ENCODE peak calls at places on chromosomes 11 and 22, in six cellular contexts. F is dorsolateral prefrontal cortex, M is HFF-Myc, O is kidney epithelial cell, J is brain microvascular endothelial cell, T is fibroblast of pulmonary artery. H is an unnamed sample.
A peak's percentile ranks its signal among the peaks of the same experiment; 100 is the strongest.

GRCh38 chr11:131486100-131486499 is 115.7 kb downstream of the NTM start:
- DNase-seq in F (no peak), M (no peak), O (no peak), J (peak; percentile 53), T (no peak), H (no peak)

GRCh38 chr11:116849060-116849459 is 11.6 kb upstream of the APOA1 start:
- DNase-seq in F (no peak), M (no peak), O (no peak), J (no peak), T (no peak), H (no peak)

GRCh38 chr22:44181033-44181911 is 547 bp downstream of the PARVG start:
- DNase-seq in F (no peak), M (no peak), O (no peak), J (no peak), T (no peak), H (peak; percentile 64)

GRCh38 chr11:58524232-58525036 is 16.5 kb upstream of the OR5B21 start:
- DNase-seq in F (peak; percentile 52), M (peak; percentile 76), O (peak; percentile 39), J (peak; percentile 75), T (peak; percentile 91), H (peak; percentile 62)

GRCh38 chr11:75193271-75193670 is 42.4 kb downstream of the SLCO2B1 start:
- DNase-seq in F (no peak), M (no peak), O (no peak), J (no peak), T (no peak), H (no peak)

GRCh38 chr11:116701876-116702275 is 70.9 kb downstream of the BUD13 start:
- DNase-seq in F (no peak), M (no peak), O (no peak), J (no peak), T (no peak), H (no peak)

GRCh38 chr11:44564653-44565007 is 833 bp upstream of the CD82 start:
- DNase-seq in F (no peak), M (no peak), O (no peak), J (peak; percentile 65), T (peak; percentile 84), H (peak; percentile 87)

GRCh38 chr22:21446827-21447690 is 20.1 kb upstream of the TMEM191C start:
- DNase-seq in F (peak; percentile 0), M (no peak), O (no peak), J (no peak), T (no peak), H (no peak)

GRCh38 chr11:123556633-123557032 is 97.8 kb downstream of the SCN3B start:
- DNase-seq in F (no peak), M (no peak), O (no peak), J (no peak), T (no peak), H (no peak)

GRCh38 chr11:9808943-9809342 is 145.1 kb downstream of the SWAP70 start:
- DNase-seq in F (no peak), M (no peak), O (no peak), J (peak; percentile 65), T (peak; percentile 43), H (no peak)

DNA sequence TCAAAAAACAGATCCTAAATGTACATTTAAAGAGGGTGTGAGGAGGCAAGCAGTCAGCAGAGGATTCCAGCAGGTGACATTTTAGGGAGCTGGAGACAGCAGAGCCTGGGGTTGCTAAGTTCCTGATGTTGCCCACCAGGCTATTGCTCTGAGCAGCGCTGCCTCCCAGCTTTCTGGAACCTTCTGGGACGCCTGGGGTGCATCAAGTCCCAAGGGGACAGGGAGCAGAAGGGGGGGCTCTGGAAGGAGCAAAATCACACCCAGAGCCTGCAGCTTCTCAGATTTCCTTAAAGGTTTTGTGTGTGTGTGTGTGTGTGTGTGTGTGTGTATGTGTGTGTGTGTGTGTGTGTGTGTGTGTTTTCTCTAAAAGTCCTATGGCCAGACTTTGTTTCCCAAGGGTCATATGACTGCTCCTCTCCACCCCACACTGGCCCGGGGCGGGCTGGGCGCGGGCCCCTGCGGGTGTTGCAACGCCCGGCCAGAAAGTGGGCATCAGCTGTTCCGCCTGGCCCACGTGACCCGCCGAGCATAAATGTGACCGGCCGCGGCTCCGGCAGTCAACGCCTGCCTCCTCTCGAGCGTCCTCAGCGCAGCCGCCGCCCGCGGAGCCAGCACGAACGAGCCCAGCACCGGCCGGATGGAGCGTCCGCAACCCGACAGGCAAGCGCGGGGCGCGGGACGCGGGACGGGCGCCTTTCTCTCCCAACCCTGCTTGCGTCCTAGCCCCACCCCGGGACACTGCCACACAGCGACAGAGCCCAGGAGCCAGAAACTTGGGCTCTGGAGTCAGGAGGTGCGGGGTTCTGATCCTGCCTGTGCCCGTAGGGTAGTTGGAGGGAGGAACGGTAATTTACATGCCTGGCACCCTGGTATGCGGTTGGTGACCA is at the start of gene HMOX1:
- DNase-seq in F (peak; percentile 59), M (peak; percentile 20), O (no peak), J (peak; percentile 70), T (peak; percentile 94), H (peak; percentile 97)
- TF ChIP-seq CTCF in F (peak; percentile 8), M (no peak), O (no peak), J (peak; percentile 13), T (no peak), H (no peak)

GRCh38 chr22:17086301-17086700 is 1.5 kb downstream of the IL17RA start:
- DNase-seq in F (no peak), M (no peak), O (no peak), J (no peak), T (no peak), H (no peak)
- H3K4me3 ChIP-seq in F (peak overlapping the region; percentile 62), M (peak overlapping the region; percentile 75), O (no peak overlapping the region), J (peak overlapping the region; percentile 76), T (peak overlapping the region; percentile 81), H (peak overlapping the region; percentile 82)

DNA sequence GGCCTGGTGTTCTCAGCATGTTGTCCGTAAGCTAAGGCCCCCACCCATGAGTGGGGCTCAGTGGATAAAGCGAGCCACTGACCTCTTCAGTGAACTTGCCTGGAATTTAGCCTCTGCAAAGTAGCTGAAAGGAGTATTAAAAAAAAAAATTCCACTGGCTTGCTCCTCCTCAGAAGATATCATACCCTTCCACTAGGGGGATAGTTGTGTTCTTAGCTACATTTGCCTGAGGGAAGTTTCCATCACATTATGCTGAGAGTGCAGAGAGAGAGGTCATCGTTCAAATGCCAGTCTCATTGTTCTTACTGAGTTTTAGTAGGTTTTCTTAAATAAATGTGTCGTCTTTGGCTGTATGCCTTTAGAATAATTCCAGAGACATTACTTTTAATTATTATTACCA is 879.7 kb downstream of the JRKL start:
- DNase-seq in F (no peak), M (no peak), O (no peak), J (no peak), T (peak; percentile 26), H (no peak)
- TF ChIP-seq CTCF in F (no peak), M (no peak), O (peak; percentile 27), J (peak; percentile 48), T (peak; percentile 42), H (peak; percentile 8)

GRCh38 chr11:119029069-119029339 is 1.7 kb downstream of the SLC37A4 start:
- DNase-seq in F (no peak), M (no peak), O (no peak), J (no peak), T (no peak), H (no peak)
- H3K4me3 ChIP-seq in F (no peak overlapping the region), M (peak overlapping the region; percentile 77), O (no peak overlapping the region), J (no peak overlapping the region), T (no peak overlapping the region), H (peak overlapping the region; percentile 95)

DNA sequence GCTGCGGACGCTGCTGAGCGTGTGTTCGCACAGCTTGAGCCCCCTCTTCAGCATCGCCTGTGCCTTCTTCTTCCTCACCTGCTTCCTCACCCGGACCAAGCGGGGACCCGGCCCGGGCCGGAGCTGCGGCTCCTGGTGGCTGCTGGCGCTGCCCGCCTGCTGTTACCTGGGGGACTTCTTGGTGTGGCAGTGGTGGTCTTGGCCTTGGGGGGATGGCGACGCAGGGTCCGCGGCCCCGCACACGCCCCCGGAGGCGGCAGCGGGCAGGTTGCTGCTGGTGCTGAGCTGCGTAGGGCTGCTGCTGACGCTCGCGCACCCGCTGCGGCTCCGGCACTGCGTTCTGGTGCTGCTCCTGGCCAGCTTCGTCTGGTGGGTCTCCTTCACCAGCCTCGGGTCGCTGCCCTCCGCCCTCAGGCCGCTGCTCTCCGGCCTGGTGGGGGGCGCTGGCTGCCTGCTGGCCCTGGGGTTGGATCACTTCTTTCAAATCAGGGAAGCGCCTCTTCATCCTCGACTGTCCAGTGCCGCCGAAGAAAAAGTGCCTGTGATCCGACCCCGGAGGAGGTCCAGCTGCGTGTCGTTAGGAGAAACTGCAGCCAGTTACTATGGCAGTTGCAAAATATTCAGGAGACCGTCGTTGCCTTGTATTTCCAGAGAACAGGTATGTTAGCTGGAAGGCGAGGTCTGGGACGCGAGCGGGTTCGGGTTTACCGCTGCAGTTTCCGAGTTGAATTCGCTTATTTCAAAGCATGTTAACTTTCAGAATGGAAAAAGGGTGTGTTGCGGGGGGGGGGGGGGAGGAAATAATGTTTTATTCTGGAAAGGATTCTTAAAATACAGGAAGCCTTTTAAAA is 1.0 kb downstream of the PDE3B start:
- DNase-seq in F (peak; percentile 55), M (no peak), O (no peak), J (no peak), T (peak; percentile 20), H (peak; percentile 57)
- TF ChIP-seq CTCF in F (no peak), M (no peak), O (no peak), J (no peak), T (no peak), H (no peak)

GRCh38 chr11:69472766-69473519 is 8.5 kb upstream of the LINC01488 start:
- DNase-seq in F (no peak), M (no peak), O (no peak), J (no peak), T (no peak), H (peak; percentile 23)

GRCh38 chr11:69475866-69476714 is 5.4 kb upstream of the LINC01488 start:
- DNase-seq in F (no peak), M (no peak), O (no peak), J (no peak), T (no peak), H (peak; percentile 32)

GRCh38 chr11:69473520-69473894 is 8.0 kb upstream of the LINC01488 start:
- DNase-seq in F (no peak), M (no peak), O (no peak), J (no peak), T (no peak), H (no peak)

GRCh38 chr11:69475141-69475865 is 6.2 kb upstream of the LINC01488 start:
- DNase-seq in F (no peak), M (no peak), O (no peak), J (no peak), T (no peak), H (no peak)

GRCh38 chr11:69474736-69475135 is 6.7 kb upstream of the LINC01488 start:
- DNase-seq in F (no peak), M (no peak), O (no peak), J (no peak), T (no peak), H (no peak)
- H3K4me3 ChIP-seq in F (no peak overlapping the region), M (no peak overlapping the region), O (no peak overlapping the region), J (no peak overlapping the region), T (no peak overlapping the region), H (no peak overlapping the region)

GRCh38 chr22:22593964-22594656 is 35.0 kb upstream of the PRAME start:
- DNase-seq in F (peak; percentile 45), M (no peak), O (no peak), J (peak; percentile 39), T (peak; percentile 70), H (no peak)
- TF ChIP-seq CTCF in F (peak; percentile 33), M (peak; percentile 85), O (peak; percentile 73), J (peak; percentile 85), T (peak; percentile 73), H (peak; percentile 39)

H was measured in psoas muscle.